ENCODE peak calls at places on chromosomes 12 and 14, in seven cellular contexts. One of them, this sample, is unnamed.

GRCh38 chr12:1356285-1356684 is 238.1 kb downstream of the FBXL14 start:
- DNase-seq in HepG2: no peak
- DNase-seq in GM12891: no peak
- DNase-seq in H1: no peak
- DNase-seq in K562: no peak
- DNase-seq in SK-N-SH: no peak
- DNase-seq in GM12878: no peak
- DNase-seq in this sample: no peak

GRCh38 chr14:68941820-68942219 is 37.3 kb downstream of the ACTN1 start:
- DNase-seq in GM12878: no peak
- DNase-seq in H1: peak
- DNase-seq in SK-N-SH: no peak
- DNase-seq in GM12891: no peak
- DNase-seq in HepG2: peak
- DNase-seq in K562: no peak
- DNase-seq in this sample: no peak

GRCh38 chr12:1094714-1095113 is 103.7 kb downstream of the ERC1 start:
- DNase-seq in H1: no peak
- DNase-seq in HepG2: no peak
- DNase-seq in GM12891: no peak
- DNase-seq in GM12878: peak
- DNase-seq in SK-N-SH: no peak
- DNase-seq in K562: no peak
- DNase-seq in this sample: no peak

GRCh38 chr14:88983755-88984154 is 159.3 kb downstream of the TTC8 start:
- DNase-seq in GM12891: no peak
- DNase-seq in GM12878: no peak
- DNase-seq in SK-N-SH: no peak
- DNase-seq in K562: no peak
- DNase-seq in HepG2: no peak
- DNase-seq in H1: no peak
- DNase-seq in this sample: no peak

GRCh38 chr14:64391113-64391725 is 3.1 kb downstream of the MTHFD1 start:
- DNase-seq in GM12878: no peak
- DNase-seq in K562: no peak
- DNase-seq in SK-N-SH: no peak
- DNase-seq in GM12891: no peak
- DNase-seq in H1: peak
- DNase-seq in HepG2: no peak
- DNase-seq in this sample: no peak

GRCh38 chr12:2891240-2892053 is 756 bp downstream of the TULP3 start:
- DNase-seq in SK-N-SH: peak
- DNase-seq in GM12891: peak
- DNase-seq in HepG2: peak
- DNase-seq in GM12878: no peak
- DNase-seq in K562: no peak
- DNase-seq in H1: no peak
- DNase-seq in this sample: no peak

GRCh38 chr14:101877766-101878165 is 86.6 kb upstream of the DYNC1H1 start:
- DNase-seq in H1: no peak
- DNase-seq in GM12878: no peak
- DNase-seq in SK-N-SH: no peak
- DNase-seq in K562: no peak
- DNase-seq in HepG2: no peak
- DNase-seq in GM12891: no peak
- DNase-seq in this sample: no peak

GRCh38 chr12:116937640-116938039 is 26.9 kb downstream of the FBXW8 start:
- DNase-seq in HepG2: no peak
- DNase-seq in H1: no peak
- DNase-seq in GM12878: no peak
- DNase-seq in K562: no peak
- DNase-seq in SK-N-SH: no peak
- DNase-seq in GM12891: no peak
- DNase-seq in this sample: no peak

GRCh38 chr12:55874465-55874864 is 31.7 kb upstream of the MMP19 start:
- DNase-seq in K562: no peak
- DNase-seq in GM12891: no peak
- DNase-seq in SK-N-SH: no peak
- DNase-seq in H1: no peak
- DNase-seq in GM12878: no peak
- DNase-seq in HepG2: no peak
- DNase-seq in this sample: no peak

GRCh38 chr14:60981626-60982455 is 796 bp downstream of the SLC38A6 start:
- DNase-seq in GM12891: no peak
- DNase-seq in H1: no peak
- DNase-seq in HepG2: peak
- DNase-seq in K562: peak
- DNase-seq in GM12878: peak
- DNase-seq in SK-N-SH: peak
- DNase-seq in this sample: no peak

GRCh38 chr14:101191086-101191881 is 287.8 kb upstream of the RTL1 start:
- DNase-seq in K562: no peak
- DNase-seq in GM12891: no peak
- DNase-seq in SK-N-SH: no peak
- DNase-seq in H1: no peak
- DNase-seq in HepG2: no peak
- DNase-seq in GM12878: no peak
- DNase-seq in this sample: no peak

GRCh38 chr12:53500119-53500775 is 836 bp upstream of the TARBP2 start:
- DNase-seq in GM12878: no peak
- DNase-seq in GM12891: no peak
- DNase-seq in K562: peak
- DNase-seq in HepG2: peak
- DNase-seq in H1: no peak
- DNase-seq in SK-N-SH: peak
- DNase-seq in this sample: no peak

GRCh38 chr14:92938235-92938875 is 15.4 kb downstream of the CHGA start:
- DNase-seq in H1: no peak
- DNase-seq in SK-N-SH: no peak
- DNase-seq in GM12878: no peak
- DNase-seq in K562: no peak
- DNase-seq in HepG2: no peak
- DNase-seq in GM12891: no peak
- DNase-seq in this sample: no peak

GRCh38 chr14:31787377-31787776 is 226.2 kb downstream of the NUBPL start:
- DNase-seq in GM12891: no peak
- DNase-seq in HepG2: peak
- DNase-seq in K562: peak
- DNase-seq in H1: no peak
- DNase-seq in SK-N-SH: no peak
- DNase-seq in GM12878: no peak
- DNase-seq in this sample: no peak

GRCh38 chr14:68961781-68962584 is 17.1 kb downstream of the ACTN1 start:
- DNase-seq in GM12891: no peak
- DNase-seq in K562: peak
- DNase-seq in SK-N-SH: peak
- DNase-seq in HepG2: no peak
- DNase-seq in GM12878: no peak
- DNase-seq in H1: no peak
- DNase-seq in this sample: no peak

GRCh38 chr12:68864604-68865003 is 56.6 kb downstream of the MDM2 start:
- DNase-seq in H1: no peak
- DNase-seq in HepG2: no peak
- DNase-seq in K562: no peak
- DNase-seq in GM12878: no peak
- DNase-seq in SK-N-SH: no peak
- DNase-seq in GM12891: no peak
- DNase-seq in this sample: no peak

GRCh38 chr12:115755061-115755751 is 522.3 kb downstream of the MED13L start:
- DNase-seq in H1: no peak
- DNase-seq in GM12891: no peak
- DNase-seq in SK-N-SH: no peak
- DNase-seq in K562: no peak
- DNase-seq in GM12878: no peak
- DNase-seq in HepG2: no peak
- DNase-seq in this sample: no peak

GRCh38 chr14:45891417-45892080 is 638.5 kb upstream of the MIS18BP1 start:
- DNase-seq in K562: no peak
- DNase-seq in SK-N-SH: no peak
- DNase-seq in GM12878: no peak
- DNase-seq in GM12891: no peak
- DNase-seq in H1: peak
- DNase-seq in HepG2: no peak
- DNase-seq in this sample: no peak

GRCh38 chr12:65051196-65051595 is 69.9 kb downstream of the WIF1 start:
- DNase-seq in SK-N-SH: no peak
- DNase-seq in HepG2: no peak
- DNase-seq in K562: no peak
- DNase-seq in GM12878: no peak
- DNase-seq in H1: no peak
- DNase-seq in GM12891: no peak
- DNase-seq in this sample: no peak

GRCh38 chr12:112180422-112180821 is 55.1 kb downstream of the TRAFD1 start:
- DNase-seq in H1: no peak
- DNase-seq in SK-N-SH: no peak
- DNase-seq in GM12891: no peak
- DNase-seq in K562: no peak
- DNase-seq in GM12878: no peak
- DNase-seq in HepG2: no peak
- DNase-seq in this sample: no peak

GRCh38 chr14:77063581-77064289 is 34.3 kb upstream of the CIPC start:
- DNase-seq in SK-N-SH: no peak
- DNase-seq in GM12878: no peak
- DNase-seq in H1: no peak
- DNase-seq in HepG2: no peak
- DNase-seq in K562: no peak
- DNase-seq in GM12891: no peak
- DNase-seq in this sample: no peak

GRCh38 chr14:55028476-55028875 is 1.4 kb downstream of the SOCS4 start:
- DNase-seq in H1: no peak
- DNase-seq in K562: no peak
- DNase-seq in GM12878: no peak
- DNase-seq in SK-N-SH: no peak
- DNase-seq in GM12891: no peak
- DNase-seq in HepG2: no peak
- DNase-seq in this sample: no peak

GRCh38 chr12:91846466-91847055 is 299.1 kb downstream of the BTG1 start:
- DNase-seq in GM12878: no peak
- DNase-seq in GM12891: no peak
- DNase-seq in HepG2: no peak
- DNase-seq in H1: no peak
- DNase-seq in K562: no peak
- DNase-seq in SK-N-SH: no peak
- DNase-seq in this sample: no peak

GRCh38 chr12:132966676-132967415 is 10.7 kb upstream of the ZNF605 start:
- DNase-seq in H1: no peak
- DNase-seq in SK-N-SH: no peak
- DNase-seq in K562: no peak
- DNase-seq in HepG2: no peak
- DNase-seq in GM12891: no peak
- DNase-seq in GM12878: no peak
- DNase-seq in this sample: no peak

DNA sequence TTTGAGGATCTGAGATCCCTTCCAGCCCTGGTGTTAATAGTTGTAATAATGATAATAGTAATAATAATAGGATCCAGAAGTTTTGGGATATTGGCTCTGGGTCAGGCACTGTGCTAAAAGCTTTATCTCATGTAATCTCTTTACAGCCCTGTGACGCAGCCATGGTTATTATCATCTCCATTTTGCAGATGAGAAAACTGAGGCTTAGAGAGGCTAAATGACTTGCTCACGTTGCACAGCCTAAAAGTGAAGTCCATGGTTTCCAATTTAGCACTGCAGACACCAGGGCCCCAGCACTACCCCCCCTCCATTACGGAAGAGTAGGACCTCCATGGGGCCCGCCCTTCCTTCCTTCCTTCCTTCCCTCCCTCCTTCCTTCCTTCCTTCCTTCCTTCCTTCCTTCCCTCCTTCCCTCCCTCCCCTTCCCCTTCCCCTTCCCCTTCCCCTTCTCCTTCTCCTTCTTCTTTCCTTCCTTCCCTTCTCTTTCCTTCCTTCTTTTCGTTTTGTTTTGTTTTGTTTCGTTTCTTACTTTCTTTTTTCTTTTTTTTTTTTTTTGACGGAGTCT is 14.9 kb upstream of the COX6A1 start:
- DNase-seq in HepG2: no peak
- DNase-seq in K562: peak
- DNase-seq in SK-N-SH: no peak
- DNase-seq in H1: no peak
- DNase-seq in GM12878: no peak
- DNase-seq in GM12891: no peak
- DNase-seq in this sample: no peak
- TF ChIP-seq TAF1 in HepG2: no peak
- TF ChIP-seq TAF1 in K562: no peak
- TF ChIP-seq TAF1 in SK-N-SH: no peak
- TF ChIP-seq TAF1 in H1: no peak
- TF ChIP-seq TAF1 in GM12878: no peak
- TF ChIP-seq TAF1 in GM12891: no peak
- TF ChIP-seq TAF1 in this sample: no peak

DNA sequence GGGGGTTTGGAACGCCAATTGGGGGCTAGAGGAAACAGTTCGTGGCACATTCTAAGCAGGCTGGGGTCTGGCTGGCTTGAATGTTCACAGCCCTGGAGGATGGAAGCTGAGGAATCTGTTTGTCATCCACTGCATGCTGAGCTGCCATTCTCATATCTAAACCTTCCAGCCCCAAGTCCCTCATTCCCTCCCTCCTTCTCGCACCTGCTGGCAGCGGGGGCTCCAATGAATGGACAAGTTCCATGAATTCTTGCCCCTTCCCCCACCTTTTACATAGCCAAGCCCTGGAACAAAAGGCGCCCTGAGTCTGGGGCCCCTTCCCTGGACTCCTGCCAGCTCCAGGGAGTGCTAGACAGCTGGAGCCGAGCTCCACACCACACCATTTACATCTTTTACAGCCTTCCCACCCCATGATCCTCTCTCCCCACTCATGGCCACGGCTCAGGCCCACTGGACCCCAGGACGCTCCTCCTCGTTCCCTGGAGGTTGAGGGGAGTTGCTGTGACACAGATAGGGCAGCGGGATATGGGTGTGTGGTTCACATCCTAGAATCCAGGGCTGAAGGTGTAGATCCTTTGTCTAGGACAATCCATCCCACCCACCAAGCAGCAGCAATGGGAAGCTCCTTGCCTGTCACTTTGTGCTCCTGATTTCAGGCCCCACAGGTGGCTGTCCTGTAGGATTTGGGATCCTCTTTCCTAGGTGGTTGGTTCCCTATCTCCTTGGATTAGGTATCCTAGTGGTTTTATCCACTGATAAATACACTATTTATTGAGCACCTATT is 21.7 kb upstream of the VRTN start:
- DNase-seq in HepG2: peak
- DNase-seq in SK-N-SH: peak
- DNase-seq in GM12891: no peak
- DNase-seq in GM12878: no peak
- DNase-seq in K562: no peak
- DNase-seq in H1: peak
- DNase-seq in this sample: no peak
- TF ChIP-seq TAF1 in HepG2: no peak
- TF ChIP-seq TAF1 in SK-N-SH: no peak
- TF ChIP-seq TAF1 in GM12891: no peak
- TF ChIP-seq TAF1 in GM12878: no peak
- TF ChIP-seq TAF1 in K562: no peak
- TF ChIP-seq TAF1 in H1: peak
- TF ChIP-seq TAF1 in this sample: no peak

GRCh38 chr12:6228535-6229223 is 28.5 kb downstream of the CD9 start:
- DNase-seq in H1: no peak
- DNase-seq in SK-N-SH: no peak
- DNase-seq in GM12891: no peak
- DNase-seq in HepG2: no peak
- DNase-seq in GM12878: no peak
- DNase-seq in K562: no peak
- DNase-seq in this sample: no peak
- TF ChIP-seq TAF1 in H1: no peak
- TF ChIP-seq TAF1 in SK-N-SH: no peak
- TF ChIP-seq TAF1 in GM12891: no peak
- TF ChIP-seq TAF1 in HepG2: no peak
- TF ChIP-seq TAF1 in GM12878: no peak
- TF ChIP-seq TAF1 in K562: no peak
- TF ChIP-seq TAF1 in this sample: no peak

GRCh38 chr12:101695698-101696097 is 1.7 kb upstream of the CHPT1 start:
- DNase-seq in H1: no peak
- DNase-seq in HepG2: peak
- DNase-seq in GM12891: no peak
- DNase-seq in SK-N-SH: no peak
- DNase-seq in GM12878: no peak
- DNase-seq in K562: no peak
- DNase-seq in this sample: no peak
- TF ChIP-seq TAF1 in H1: no peak
- TF ChIP-seq TAF1 in HepG2: no peak
- TF ChIP-seq TAF1 in GM12891: no peak
- TF ChIP-seq TAF1 in SK-N-SH: no peak
- TF ChIP-seq TAF1 in GM12878: no peak
- TF ChIP-seq TAF1 in K562: no peak
- TF ChIP-seq TAF1 in this sample: no peak

This sample was measured in GM12892.